ENCODE peak calls at places on chromosomes 7 and 10, in seven cellular contexts. H, K, Z, O, P, U and W are unnamed samples.

GRCh38 chr7:113085781-113086390 is 741 bp downstream of the GPR85 start:
- DNase-seq in K (no peak), Z (no peak), H (peak; percentile 77), U (peak; percentile 7), O (no peak), P (no peak), W (no peak)

GRCh38 chr7:73885975-73886798 is 25.2 kb downstream of the TMEM270 start:
- DNase-seq in O (no peak), H (no peak), Z (peak; percentile 63), P (no peak), U (peak; percentile 42), K (no peak), W (no peak)

GRCh38 chr10:71984798-71985388 is 20.7 kb downstream of the CHST3 start:
- DNase-seq in U (no peak), P (no peak), O (no peak), K (no peak), H (no peak), Z (no peak), W (no peak)

GRCh38 chr7:30074422-30075030 is 46.3 kb downstream of the PLEKHA8 start:
- DNase-seq in U (no peak), H (peak; percentile 37), Z (no peak), P (no peak), K (no peak), O (no peak), W (no peak)

GRCh38 chr7:64997927-64998391 is 7.1 kb upstream of the ZNF117 start:
- DNase-seq in U (no peak), K (no peak), O (no peak), H (peak; percentile 13), P (peak; percentile 13), Z (peak; percentile 78), W (no peak)

GRCh38 chr7:119482209-119482608 is 790.8 kb upstream of the KCND2 start:
- DNase-seq in O (no peak), U (peak; percentile 19), K (no peak), P (peak; percentile 63), H (no peak), Z (peak; percentile 4), W (peak; percentile 19)

GRCh38 chr10:70358446-70358845 is 24.0 kb downstream of the LRRC20 start:
- DNase-seq in K (no peak), H (no peak), U (no peak), Z (no peak), P (no peak), O (no peak), W (no peak)

GRCh38 chr7:15853832-15854470 is 167.5 kb upstream of the MEOX2 start:
- DNase-seq in Z (no peak), U (no peak), H (no peak), P (no peak), O (no peak), K (no peak), W (no peak)

GRCh38 chr7:23680417-23681405 is 712 bp downstream of the FAM221A start:
- DNase-seq in K (peak; percentile 18), U (peak; percentile 77), O (peak; percentile 33), H (peak; percentile 15), P (peak; percentile 86), Z (peak; percentile 24), W (peak; percentile 38)